ENCODE peak calls at places on chromosomes 7 and 10, in four cellular contexts. Q is HepG2, S is K562, F is GM12878. V is an unnamed sample.

GRCh38 chr7:19560111-19560883 is 148.5 kb downstream of the POLR1F start:
- DNase-seq in Q (no peak), S (no peak), F (no peak), V (no peak)

GRCh38 chr7:40815512-40815911 is 680.7 kb downstream of the SUGCT start:
- DNase-seq in Q (no peak), S (no peak), F (no peak), V (no peak)

GRCh38 chr10:12701696-12702095 is 299.8 kb downstream of the CCDC3 start:
- DNase-seq in Q (no peak), S (no peak), F (no peak), V (no peak)

GRCh38 chr10:79444243-79445119 is 943 bp downstream of the ZCCHC24 start:
- DNase-seq in Q (no peak), S (peak; percentile 75), F (no peak), V (peak; percentile 57)

GRCh38 chr7:25384820-25385560 is 156.7 kb upstream of the NPVF start:
- DNase-seq in Q (no peak), S (no peak), F (no peak), V (peak; percentile 17)

GRCh38 chr10:121822724-121823123 is 105.1 kb downstream of the ATE1 start:
- DNase-seq in Q (no peak), S (no peak), F (no peak), V (no peak)

GRCh38 chr10:132163278-132163765 is 23.4 kb upstream of the DPYSL4 start:
- DNase-seq in Q (peak; percentile 33), S (peak; percentile 85), F (no peak), V (peak; percentile 90)

GRCh38 chr7:90994121-90994520 is 270.1 kb upstream of the FZD1 start:
- DNase-seq in Q (no peak), S (no peak), F (no peak), V (no peak)

GRCh38 chr7:136957391-136957790 is 88.9 kb downstream of the CHRM2 start:
- DNase-seq in Q (no peak), S (no peak), F (no peak), V (no peak)

GRCh38 chr7:107007004-107007891 is 37.3 kb upstream of the PRKAR2B start:
- DNase-seq in Q (no peak), S (peak; percentile 88), F (no peak), V (no peak)

GRCh38 chr7:140649566-140650205 is 9.1 kb upstream of the DENND2A start:
- DNase-seq in Q (no peak), S (no peak), F (no peak), V (no peak)

GRCh38 chr10:88281592-88282268 is 301.4 kb downstream of the RNLS start:
- DNase-seq in Q (no peak), S (no peak), F (no peak), V (no peak)

GRCh38 chr10:60816624-60817023 is 38.3 kb downstream of the CDK1 start:
- DNase-seq in Q (peak; percentile 71), S (peak; percentile 87), F (peak; percentile 26), V (peak; percentile 68)

GRCh38 chr7:114886241-114886640 is 35.7 kb upstream of the MDFIC start:
- DNase-seq in Q (no peak), S (no peak), F (no peak), V (no peak)

GRCh38 chr10:17669185-17669872 is 25.4 kb downstream of the STAM start:
- DNase-seq in Q (no peak), S (no peak), F (peak; percentile 30), V (no peak)

GRCh38 chr10:96417432-96417831 is 58.6 kb upstream of the OPALIN start:
- DNase-seq in Q (peak; percentile 8), S (no peak), F (no peak), V (no peak)

GRCh38 chr10:92851003-92851402 is 2.7 kb downstream of the EXOC6 start:
- DNase-seq in Q (no peak), S (no peak), F (no peak), V (no peak)

GRCh38 chr10:99676435-99676834 is 17.1 kb downstream of the ENTPD7 start:
- DNase-seq in Q (no peak), S (no peak), F (no peak), V (no peak)

GRCh38 chr10:51630618-51631005 is 68.8 kb downstream of the CSTF2T start:
- DNase-seq in Q (no peak), S (no peak), F (no peak), V (no peak)

GRCh38 chr7:151327659-151328058 is 14.0 kb upstream of the NUB1 start:
- DNase-seq in Q (no peak), S (no peak), F (no peak), V (no peak)

GRCh38 chr7:7265057-7265456 is 82.7 kb downstream of the C1GALT1 start:
- DNase-seq in Q (no peak), S (no peak), F (no peak), V (no peak)

GRCh38 chr10:102542800-102543418 is 39.1 kb downstream of the SUFU start:
- DNase-seq in Q (no peak), S (no peak), F (no peak), V (no peak)

GRCh38 chr7:23955145-23955544 is 245.1 kb downstream of the STK31 start:
- DNase-seq in Q (no peak), S (no peak), F (no peak), V (no peak)

GRCh38 chr10:102395677-102396197 is at the start of gene NFKB2:
- DNase-seq in Q (no peak), S (no peak), F (no peak), V (no peak)

GRCh38 chr10:80324086-80324485 is 32.5 kb downstream of the DYDC1 start:
- DNase-seq in Q (no peak), S (no peak), F (no peak), V (no peak)

GRCh38 chr10:108982141-108982540 is 941.2 kb downstream of the XPNPEP1 start:
- DNase-seq in Q (no peak), S (no peak), F (no peak), V (no peak)

GRCh38 chr7:5532520-5533335 is 109.1 kb upstream of the TNRC18 start:
- DNase-seq in Q (peak; percentile 66), S (peak; percentile 40), F (peak; percentile 82), V (no peak)

GRCh38 chr7:108284349-108285017 is 154.3 kb upstream of the LAMB4 start:
- DNase-seq in Q (no peak), S (no peak), F (no peak), V (no peak)

GRCh38 chr10:101613646-101614045 is 25.5 kb downstream of the DPCD start:
- DNase-seq in Q (no peak), S (no peak), F (no peak), V (no peak)

GRCh38 chr7:258476-259190 is 31.3 kb upstream of the FOXL3 start:
- DNase-seq in Q (no peak), S (no peak), F (no peak), V (no peak)
- TF ChIP-seq TARDBP in Q (no peak), S (no peak), F (no peak), V (no peak)

GRCh38 chr7:101370836-101371235 is 8.2 kb downstream of the COL26A1 start:
- DNase-seq in Q (no peak), S (no peak), F (no peak), V (no peak)
- TF ChIP-seq TARDBP in Q (no peak), S (no peak), F (no peak), V (no peak)

GRCh38 chr7:74526780-74527179 is 73.1 kb downstream of the GTF2IRD1 start:
- DNase-seq in Q (no peak), S (no peak), F (no peak), V (no peak)

GRCh38 chr7:74525140-74525539 is 71.4 kb downstream of the GTF2IRD1 start:
- DNase-seq in Q (no peak), S (no peak), F (no peak), V (no peak)

GRCh38 chr7:74523015-74523414 is 69.3 kb downstream of the GTF2IRD1 start:
- DNase-seq in Q (no peak), S (no peak), F (no peak), V (no peak)

GRCh38 chr7:74527842-74528241 is 74.1 kb downstream of the GTF2IRD1 start:
- DNase-seq in Q (no peak), S (no peak), F (no peak), V (no peak)

DNA sequence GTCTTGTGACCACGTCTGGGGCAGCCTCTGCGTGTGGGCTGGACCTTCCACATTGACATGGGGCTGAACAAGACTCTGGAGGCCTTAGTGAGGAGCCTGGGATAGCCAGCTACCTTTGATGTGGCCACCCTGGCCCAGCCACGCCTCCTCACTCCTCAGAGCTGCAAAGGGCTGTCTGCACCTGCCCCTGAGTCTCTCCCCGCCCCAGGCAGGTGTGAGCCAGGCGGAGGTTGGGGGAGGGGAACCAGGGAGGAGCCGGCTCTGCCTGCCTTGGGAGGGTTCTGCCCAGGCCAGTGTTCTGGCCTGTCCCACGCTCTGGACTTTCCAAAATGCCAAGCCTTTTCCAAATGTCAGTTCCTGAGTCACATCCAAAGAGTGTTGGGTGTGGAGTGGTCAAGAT is 72.2 kb downstream of the GTF2IRD1 start:
- DNase-seq in Q (no peak), S (no peak), F (no peak), V (no peak)
- TF ChIP-seq TARDBP in Q (no peak), S (no peak), F (no peak), V (no peak)

DNA sequence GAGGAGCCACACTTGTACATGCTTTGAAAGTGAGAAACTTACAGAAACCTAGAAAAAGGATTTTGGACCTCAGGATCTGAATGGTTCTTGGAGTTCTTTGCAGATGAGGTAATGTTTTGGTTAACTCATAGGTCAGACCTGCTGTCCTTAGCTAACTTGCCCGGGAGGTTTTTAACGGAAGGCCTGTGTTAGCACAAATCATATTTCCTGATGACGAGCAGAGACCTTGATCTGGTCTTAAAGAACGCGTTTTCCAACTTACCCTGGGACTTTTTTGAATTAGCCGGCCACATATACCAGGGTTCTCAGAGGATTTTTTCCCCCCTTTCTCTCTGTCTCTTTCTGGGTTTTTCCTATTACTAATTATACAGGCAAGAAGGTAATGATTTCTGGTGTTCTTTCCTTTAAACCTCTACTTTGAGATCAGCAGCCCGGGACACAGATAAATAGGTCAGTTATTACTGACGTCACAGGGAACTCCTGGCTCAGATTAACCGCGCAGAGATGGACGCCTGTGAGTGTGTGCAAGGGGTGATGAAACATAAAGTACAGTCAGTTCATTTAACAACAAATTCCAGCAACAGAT is 101.8 kb upstream of the KLF6 start:
- DNase-seq in Q (peak; percentile 90), S (no peak), F (no peak), V (no peak)
- TF ChIP-seq TARDBP in Q (no peak), S (no peak), F (no peak), V (no peak)

GRCh38 chr10:127877701-127878100 is 15.0 kb downstream of the CLRN3 start:
- DNase-seq in Q (no peak), S (no peak), F (no peak), V (no peak)

GRCh38 chr10:127875916-127876315 is 16.8 kb downstream of the CLRN3 start:
- DNase-seq in Q (no peak), S (no peak), F (no peak), V (no peak)

GRCh38 chr10:127878474-127879055 is 14.2 kb downstream of the CLRN3 start:
- DNase-seq in Q (no peak), S (no peak), F (no peak), V (no peak)

GRCh38 chr10:127874966-127875765 is 17.6 kb downstream of the CLRN3 start:
- DNase-seq in Q (no peak), S (no peak), F (no peak), V (no peak)

DNA sequence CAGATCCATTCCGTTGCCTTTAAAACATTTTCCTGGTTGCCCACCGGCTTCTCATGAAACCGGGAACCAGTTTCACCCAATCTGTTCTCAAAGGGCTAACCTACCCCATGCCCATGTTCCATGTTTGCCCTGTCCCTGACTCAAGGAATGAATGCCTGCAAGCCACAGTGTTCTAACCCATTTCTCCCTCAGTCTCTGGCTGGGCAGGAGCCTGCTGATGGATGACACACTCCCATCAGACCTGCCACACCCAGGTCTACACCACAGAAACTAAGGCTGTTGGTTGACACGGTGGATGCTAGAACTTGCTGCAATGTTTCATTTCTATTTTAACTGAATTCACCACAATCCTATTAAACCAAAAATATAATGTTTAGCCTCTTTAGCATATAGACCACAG is 15.6 kb downstream of the CLRN3 start:
- DNase-seq in Q (no peak), S (no peak), F (no peak), V (no peak)
- TF ChIP-seq TARDBP in Q (no peak), S (no peak), F (no peak), V (no peak)

V was measured in HEK293T.